ENCODE peak calls at places on chromosomes 7 and 10, in five cellular contexts. O, N, M, H and Z are unnamed samples.

GRCh38 chr10:62048919-62049636 is 147.6 kb downstream of the ARID5B start:
- DNase-seq in H (peak; percentile 99), N (no peak), M (peak; percentile 78), O (peak; percentile 24), Z (peak; percentile 65)

GRCh38 chr10:74813371-74813770 is 13.0 kb upstream of the KAT6B start:
- DNase-seq in O (no peak), N (no peak), H (no peak), M (no peak), Z (no peak)

GRCh38 chr7:113279256-113279655 is 160.9 kb upstream of the SMIM30 start:
- DNase-seq in H (no peak), O (no peak), M (no peak), N (no peak), Z (no peak)

GRCh38 chr10:60739581-60739980 is 38.7 kb upstream of the CDK1 start:
- DNase-seq in M (peak; percentile 21), N (no peak), O (no peak), H (no peak), Z (no peak)

GRCh38 chr7:1584700-1585099 is 14.9 kb upstream of the PSMG3 start:
- DNase-seq in H (no peak), O (no peak), M (no peak), N (no peak), Z (no peak)

GRCh38 chr7:117950601-117951278 is 77.5 kb upstream of the CTTNBP2 start:
- DNase-seq in O (no peak), H (no peak), N (no peak), M (no peak), Z (no peak)

GRCh38 chr10:118966131-118967125 is 63.1 kb upstream of the NANOS1 start:
- DNase-seq in H (no peak), O (no peak), N (no peak), M (no peak), Z (no peak)

GRCh38 chr10:60353519-60354258 is 36.0 kb downstream of the ANK3 start:
- DNase-seq in H (no peak), M (peak; percentile 41), O (no peak), N (no peak), Z (peak; percentile 23)

GRCh38 chr7:137094-137861 is 55.1 kb upstream of the FAM20C start:
- DNase-seq in M (no peak), H (no peak), O (no peak), N (no peak), Z (no peak)

GRCh38 chr10:95756061-95756751 is at the start of gene ENTPD1:
- DNase-seq in O (no peak), N (no peak), M (peak; percentile 17), H (peak; percentile 4), Z (no peak)

GRCh38 chr10:83908987-83909386 is 230.3 kb upstream of the GHITM start:
- DNase-seq in N (no peak), M (no peak), O (no peak), H (no peak), Z (no peak)

GRCh38 chr7:132075573-132075972 is 500.7 kb downstream of the PLXNA4 start:
- DNase-seq in H (no peak), O (no peak), M (no peak), N (no peak), Z (no peak)

GRCh38 chr7:127619681-127620405 is 1.9 kb upstream of the PAX4 start:
- DNase-seq in N (no peak), M (no peak), H (no peak), O (no peak), Z (no peak)

GRCh38 chr10:114518401-114519305 is 114.4 kb upstream of the AFAP1L2 start:
- DNase-seq in M (no peak), O (no peak), H (no peak), N (no peak), Z (no peak)

GRCh38 chr7:19117081-19117869 is at the start of gene TWIST1:
- DNase-seq in M (peak; percentile 85), N (peak; percentile 24), H (peak; percentile 98), O (no peak), Z (no peak)

GRCh38 chr7:5699951-5700384 is 81.5 kb downstream of the RNF216 start:
- DNase-seq in O (peak; percentile 27), H (no peak), M (no peak), N (peak; percentile 27), Z (no peak)

GRCh38 chr7:111755388-111755787 is 193.1 kb upstream of the IMMP2L start:
- DNase-seq in M (no peak), N (no peak), H (no peak), O (no peak), Z (no peak)

GRCh38 chr10:71747808-71748523 is 25.4 kb downstream of the VSIR start:
- DNase-seq in M (no peak), H (no peak), O (no peak), N (peak; percentile 56), Z (no peak)

GRCh38 chr7:33744293-33744692 is 161.0 kb upstream of the BMPER start:
- DNase-seq in N (peak; percentile 8), M (no peak), O (no peak), H (peak; percentile 31), Z (peak; percentile 8)

GRCh38 chr10:97140887-97141745 is 44.6 kb downstream of the SLIT1 start:
- DNase-seq in M (no peak), O (no peak), H (no peak), N (no peak), Z (no peak)

GRCh38 chr7:73970801-73971229 is 57.2 kb upstream of the ELN start:
- DNase-seq in N (no peak), H (no peak), M (no peak), O (no peak), Z (no peak)

GRCh38 chr7:78370931-78371330 is 572.4 kb downstream of the PHTF2 start:
- DNase-seq in M (no peak), O (no peak), N (no peak), H (no peak), Z (no peak)

GRCh38 chr10:79381804-79382221 is 34.5 kb downstream of the PPIF start:
- DNase-seq in M (peak; percentile 96), O (no peak), N (no peak), H (peak; percentile 98), Z (no peak)

GRCh38 chr10:105017116-105017515 is 376.0 kb downstream of the SORCS3 start:
- DNase-seq in N (no peak), O (no peak), H (no peak), M (no peak), Z (no peak)

GRCh38 chr7:139853576-139854511 is 24.8 kb downstream of the TBXAS1 start:
- DNase-seq in O (no peak), H (peak; percentile 25), M (no peak), N (no peak), Z (no peak)

GRCh38 chr10:19629559-19629958 is 186.7 kb upstream of the PLXDC2 start:
- DNase-seq in N (no peak), M (peak; percentile 19), O (no peak), H (peak; percentile 6), Z (no peak)